ENCODE peak calls at places on chromosomes 4 and X, in five cellular contexts. P, W, O, M and I are unnamed samples.

GRCh38 chr4:113256946-113257345 is 207.5 kb downstream of the ANK2 start:
- DNase-seq in M (no peak), P (peak; percentile 18), O (no peak), W (no peak), I (no peak)

GRCh38 chr4:110640608-110641007 is 17.7 kb upstream of the PITX2 start:
- DNase-seq in M (no peak), W (no peak), O (no peak), P (no peak), I (no peak)

GRCh38 chr4:156974264-156974663 is 2.7 kb upstream of the PDGFC start:
- DNase-seq in M (no peak), W (no peak), P (peak; percentile 66), O (no peak), I (no peak)

GRCh38 chr4:147682755-147683154 is 1.2 kb downstream of the PRMT9 start:
- DNase-seq in P (peak; percentile 16), M (no peak), O (no peak), W (no peak), I (no peak)

GRCh38 chrX:38939067-38939466 is 137.8 kb downstream of the MID1IP1 start:
- DNase-seq in P (peak; percentile 87), O (no peak), M (no peak), W (no peak), I (no peak)

GRCh38 chr4:121072836-121073362 is 564 bp upstream of the NDNF start:
- DNase-seq in O (no peak), P (no peak), M (peak; percentile 18), W (no peak), I (no peak)

GRCh38 chr4:187602339-187603092 is 393.1 kb upstream of the ZFP42 start:
- DNase-seq in O (no peak), M (no peak), P (peak; percentile 60), W (no peak), I (no peak)

GRCh38 chr4:177185579-177185978 is 124.1 kb upstream of the NEIL3 start:
- DNase-seq in P (no peak), M (no peak), W (no peak), O (no peak), I (no peak)

GRCh38 chr4:180860136-180860720 is 1383.0 kb upstream of the TENM3 start:
- DNase-seq in P (no peak), M (no peak), O (no peak), W (no peak), I (no peak)

GRCh38 chrX:19705196-19705769 is 182.1 kb downstream of the SH3KBP1 start:
- DNase-seq in P (peak; percentile 38), W (no peak), O (no peak), M (no peak), I (no peak)

GRCh38 chrX:119325456-119325855 is 73.7 kb upstream of the SLC25A43 start:
- DNase-seq in W (no peak), M (no peak), P (no peak), O (no peak), I (no peak)

GRCh38 chr4:179145746-179146530 is 1703.7 kb upstream of the AGA start:
- DNase-seq in O (no peak), P (no peak), W (no peak), M (no peak), I (no peak)

GRCh38 chr4:108917255-108917654 is 154.4 kb upstream of the ETNPPL start:
- DNase-seq in M (no peak), W (no peak), P (no peak), O (no peak), I (no peak)

GRCh38 chr4:169439244-169439643 is 168.5 kb upstream of the SH3RF1 start:
- DNase-seq in M (no peak), O (no peak), W (no peak), P (peak; percentile 39), I (no peak)

GRCh38 chrX:117990438-117990837 is 126.2 kb downstream of the KLHL13 start:
- DNase-seq in O (no peak), P (no peak), W (no peak), M (no peak), I (no peak)

GRCh38 chrX:77446029-77446585 is 1.1 kb upstream of the FGF16 start:
- DNase-seq in O (no peak), P (no peak), W (no peak), M (peak; percentile 27), I (no peak)

GRCh38 chr4:126046081-126046614 is 731.4 kb downstream of the FAT4 start:
- DNase-seq in W (no peak), P (peak; percentile 44), M (no peak), O (no peak), I (no peak)

GRCh38 chr4:17787315-17787714 is 5.9 kb upstream of the FAM184B start:
- DNase-seq in M (no peak), O (no peak), W (no peak), P (no peak), I (no peak)

DNA sequence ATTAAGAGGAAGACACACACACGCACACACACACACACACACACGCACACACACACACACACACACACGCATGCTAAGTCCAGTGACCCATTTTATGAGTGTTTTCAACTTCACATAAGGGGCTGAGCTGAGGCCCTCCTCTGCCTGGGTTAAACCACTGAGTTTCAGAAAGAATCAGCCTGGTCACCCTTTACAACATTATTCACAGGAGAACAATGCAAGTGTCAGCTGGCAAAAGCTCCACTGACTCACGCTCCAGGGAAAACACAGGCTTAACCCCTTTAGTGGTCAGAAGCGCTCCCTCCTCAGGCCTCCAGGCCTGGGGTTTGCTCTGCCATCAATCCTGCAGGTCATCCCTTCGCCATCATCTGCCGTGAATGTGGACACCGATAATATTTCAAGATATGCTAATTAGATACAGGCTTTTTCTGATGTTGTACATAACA is 46.9 kb downstream of the ACOX3 start:
- DNase-seq in O (no peak), P (peak; percentile 97), W (peak; percentile 69), M (peak; percentile 52), I (no peak)
- TF ChIP-seq CTCF in O (no peak), P (peak; percentile 39), W (no peak), M (no peak), I (no peak)

GRCh38 chrX:49162620-49163019 is at the start of gene MAGIX:
- DNase-seq in P (no peak), O (no peak), M (no peak), W (peak; percentile 50), I (no peak)

GRCh38 chrX:49164589-49165360 is 2.2 kb downstream of the MAGIX start:
- DNase-seq in W (no peak), P (no peak), O (no peak), M (no peak), I (no peak)

GRCh38 chrX:49165901-49166881 is 3.6 kb downstream of the MAGIX start:
- DNase-seq in M (peak; percentile 75), O (peak; percentile 59), P (peak; percentile 76), W (peak; percentile 85), I (no peak)

GRCh38 chrX:49160908-49161307 is 1.6 kb upstream of the MAGIX start:
- DNase-seq in M (peak; percentile 61), P (no peak), W (no peak), O (no peak), I (no peak)

GRCh38 chrX:49163555-49164419 is 1.2 kb downstream of the MAGIX start:
- DNase-seq in O (peak; percentile 61), P (peak; percentile 85), W (peak; percentile 91), M (peak; percentile 88), I (peak; percentile 59)
- TF ChIP-seq CTCF in O (peak; percentile 35), P (peak; percentile 15), W (peak; percentile 37), M (peak; percentile 67), I (peak; percentile 67)

GRCh38 chr4:60463846-60464502 is 736.2 kb upstream of the ADGRL3 start:
- DNase-seq in M (no peak), W (no peak), O (no peak), P (no peak), I (no peak)
- TF ChIP-seq CTCF in M (no peak), W (no peak), O (no peak), P (peak; percentile 8), I (peak; percentile 23)

GRCh38 chr4:87390931-87391782 is at the start of gene HSD17B11:
- DNase-seq in W (peak; percentile 91), O (peak; percentile 72), M (peak; percentile 95), P (peak; percentile 97), I (peak; percentile 82)
- TF ChIP-seq CTCF in W (peak; percentile 20), O (no peak), M (peak; percentile 34), P (peak; percentile 10), I (peak; percentile 5)

GRCh38 chrX:15464704-15465103 is 28.4 kb downstream of the PIR start:
- DNase-seq in O (no peak), W (no peak), M (no peak), P (no peak), I (no peak)

GRCh38 chrX:15468036-15468435 is 25.1 kb downstream of the PIR start:
- DNase-seq in W (no peak), M (no peak), O (no peak), P (peak; percentile 72), I (no peak)

GRCh38 chrX:15465347-15465746 is 27.8 kb downstream of the PIR start:
- DNase-seq in O (no peak), M (no peak), W (no peak), P (no peak), I (no peak)

GRCh38 chrX:15469613-15470012 is 23.5 kb downstream of the PIR start:
- DNase-seq in W (no peak), M (no peak), O (no peak), P (no peak), I (no peak)

GRCh38 chrX:15465896-15466651 is 27.1 kb downstream of the PIR start:
- DNase-seq in M (no peak), W (no peak), O (no peak), P (peak; percentile 56), I (no peak)
- TF ChIP-seq CTCF in M (no peak), W (no peak), O (no peak), P (no peak), I (peak; percentile 48)

DNA sequence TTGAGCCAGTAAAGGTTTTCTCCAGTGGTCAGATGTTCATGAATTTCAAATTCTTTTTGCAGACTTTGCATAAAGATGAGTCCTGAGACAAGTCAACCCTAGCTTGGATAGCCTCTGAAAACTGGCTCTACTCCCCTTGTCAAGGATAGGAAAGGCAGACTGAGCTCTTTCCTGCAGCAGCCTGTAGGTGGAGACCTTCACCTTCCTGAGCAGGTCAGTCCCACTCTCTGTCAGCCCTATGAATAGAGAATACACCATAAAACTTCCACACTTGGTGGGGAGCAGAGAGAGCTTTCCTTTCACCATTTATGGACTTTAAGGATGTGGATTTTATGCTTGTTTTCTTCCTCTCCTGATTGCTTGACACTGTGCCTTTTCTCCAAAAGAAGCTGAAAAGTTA is 41.9 kb downstream of the PCDH19 start:
- DNase-seq in O (no peak), W (no peak), P (peak; percentile 18), M (peak; percentile 15), I (no peak)
- TF ChIP-seq CTCF in O (no peak), W (no peak), P (peak; percentile 37), M (no peak), I (peak; percentile 47)